ENCODE peak calls at places on chromosome 11, in eight cellular contexts. L is IMR-90; O is GM23248; P is T-cell; G is amniotic stem cell; B is naive thymus-derived CD4-positive, alpha-beta T cell; T is skeletal muscle cell; S is ACHN. R is an unnamed sample.

GRCh38 chr11:70528046-70528793 is 129.9 kb downstream of the CTTN start:
- DNase-seq in L (no peak), O (no peak), P (no peak), G (no peak), B (no peak), T (no peak), S (no peak), R (no peak)

GRCh38 chr11:11786234-11786633 is 55.5 kb upstream of the USP47 start:
- DNase-seq in L (no peak), O (peak), P (no peak), G (no peak), B (no peak), T (no peak), S (no peak), R (no peak)

GRCh38 chr11:117575856-117576255 is 221.2 kb downstream of the DSCAML1 start:
- DNase-seq in L (no peak), O (no peak), P (no peak), G (no peak), B (no peak), T (no peak), S (no peak), R (no peak)

GRCh38 chr11:39374963-39375698 is 2084.3 kb downstream of the LRRC4C start:
- DNase-seq in L (peak), O (peak), P (no peak), G (no peak), B (no peak), T (no peak), S (peak), R (no peak)

GRCh38 chr11:72478596-72479143 is 44.3 kb upstream of the CLPB start:
- DNase-seq in L (no peak), O (peak), P (no peak), G (no peak), B (no peak), T (no peak), S (no peak), R (no peak)

GRCh38 chr11:72038491-72038890 is 39.8 kb downstream of the IL18BP start:
- DNase-seq in L (peak), O (peak), P (no peak), G (peak), B (no peak), T (peak), S (no peak), R (no peak)

GRCh38 chr11:103637250-103637649 is 399.2 kb upstream of the DDI1 start:
- DNase-seq in L (peak), O (peak), P (no peak), G (no peak), B (no peak), T (no peak), S (no peak), R (no peak)

GRCh38 chr11:69075421-69076128 is 26.8 kb downstream of the TPCN2 start:
- DNase-seq in L (peak), O (peak), P (no peak), G (peak), B (no peak), T (peak), S (peak), R (peak)

GRCh38 chr11:116424615-116425261 is 348.0 kb downstream of the BUD13 start:
- DNase-seq in L (no peak), O (no peak), P (no peak), G (no peak), B (no peak), T (no peak), S (no peak), R (no peak)

GRCh38 chr11:61769169-61769920 is 16.9 kb downstream of the MYRF start:
- DNase-seq in L (peak), O (no peak), P (no peak), G (no peak), B (no peak), T (no peak), S (no peak), R (no peak)

GRCh38 chr11:11579012-11579755 is 42.6 kb downstream of the GALNT18 start:
- DNase-seq in L (no peak), O (no peak), P (no peak), G (no peak), B (no peak), T (no peak), S (no peak), R (no peak)

GRCh38 chr11:75768909-75769771 is 562 bp downstream of the DGAT2 start:
- DNase-seq in L (no peak), O (peak), P (no peak), G (no peak), B (no peak), T (no peak), S (no peak), R (no peak)

GRCh38 chr11:102615077-102615893 is 9.8 kb downstream of the MMP20 start:
- DNase-seq in L (no peak), O (peak), P (no peak), G (no peak), B (no peak), T (no peak), S (no peak), R (no peak)

GRCh38 chr11:2296913-2297622 is 4.7 kb downstream of the C11orf21 start:
- DNase-seq in L (no peak), O (no peak), P (no peak), G (no peak), B (no peak), T (no peak), S (no peak), R (no peak)

GRCh38 chr11:43644626-43645299 is 35.8 kb upstream of the HSD17B12 start:
- DNase-seq in L (peak), O (peak), P (no peak), G (no peak), B (no peak), T (no peak), S (no peak), R (no peak)

GRCh38 chr11:102012946-102013345 is 34.3 kb upstream of the CFAP300 start:
- DNase-seq in L (no peak), O (no peak), P (no peak), G (no peak), B (no peak), T (no peak), S (no peak), R (no peak)

GRCh38 chr11:95910638-95911368 is 13.1 kb downstream of the MTMR2 start:
- DNase-seq in L (no peak), O (no peak), P (no peak), G (no peak), B (no peak), T (no peak), S (no peak), R (no peak)

GRCh38 chr11:116691779-116692178 is 81.0 kb downstream of the BUD13 start:
- DNase-seq in L (peak), O (peak), P (peak), G (peak), B (no peak), T (no peak), S (peak), R (no peak)

GRCh38 chr11:128207861-128208321 is 379.5 kb downstream of the ETS1 start:
- DNase-seq in L (peak), O (peak), P (no peak), G (peak), B (no peak), T (peak), S (peak), R (peak)

GRCh38 chr11:75562836-75563484 is 907 bp downstream of the SERPINH1 start:
- DNase-seq in L (peak), O (peak), P (no peak), G (no peak), B (no peak), T (no peak), S (peak), R (no peak)

GRCh38 chr11:91194551-91194950 is 971.7 kb upstream of the CHORDC1 start:
- DNase-seq in L (no peak), O (no peak), P (no peak), G (no peak), B (no peak), T (no peak), S (no peak), R (no peak)

GRCh38 chr11:68092411-68092810 is 28.8 kb downstream of the CHKA start:
- DNase-seq in L (no peak), O (no peak), P (no peak), G (no peak), B (no peak), T (no peak), S (no peak), R (no peak)

GRCh38 chr11:44737222-44737621 is 10.5 kb downstream of the TSPAN18 start:
- DNase-seq in L (no peak), O (no peak), P (no peak), G (no peak), B (no peak), T (no peak), S (no peak), R (no peak)

GRCh38 chr11:74951241-74951640 is 2.2 kb downstream of the SPCS2 start:
- DNase-seq in L (no peak), O (no peak), P (no peak), G (no peak), B (no peak), T (no peak), S (no peak), R (no peak)

GRCh38 chr11:86519064-86519911 is 144.6 kb downstream of the CCDC81 start:
- DNase-seq in L (peak), O (peak), P (no peak), G (peak), B (no peak), T (no peak), S (no peak), R (no peak)

GRCh38 chr11:129412501-129412900 is 36.9 kb downstream of the BARX2 start:
- DNase-seq in L (no peak), O (peak), P (no peak), G (no peak), B (no peak), T (no peak), S (no peak), R (no peak)

GRCh38 chr11:70948855-70949551 is 303.4 kb downstream of the SHANK2 start:
- DNase-seq in L (no peak), O (no peak), P (no peak), G (no peak), B (no peak), T (no peak), S (no peak), R (no peak)

GRCh38 chr11:89182773-89183172 is 5.1 kb downstream of the TYR start:
- DNase-seq in L (peak), O (peak), P (no peak), G (peak), B (no peak), T (no peak), S (no peak), R (no peak)

GRCh38 chr11:14029971-14030531 is 67.5 kb downstream of the SPON1 start:
- DNase-seq in L (peak), O (peak), P (no peak), G (no peak), B (no peak), T (no peak), S (no peak), R (no peak)

GRCh38 chr11:127042445-127042844 is 41.9 kb upstream of the KIRREL3 start:
- DNase-seq in L (peak), O (peak), P (no peak), G (peak), B (no peak), T (peak), S (no peak), R (peak)

GRCh38 chr11:15212876-15213275 is 98.2 kb downstream of the INSC start:
- DNase-seq in L (no peak), O (no peak), P (no peak), G (no peak), B (no peak), T (no peak), S (no peak), R (no peak)

GRCh38 chr11:18145025-18145424 is 12.7 kb downstream of the MRGPRX3 start:
- DNase-seq in L (no peak), O (no peak), P (no peak), G (no peak), B (no peak), T (no peak), S (no peak), R (no peak)

GRCh38 chr11:74443071-74443864 is 24.1 kb downstream of the KCNE3 start:
- DNase-seq in L (peak), O (no peak), P (no peak), G (no peak), B (no peak), T (no peak), S (no peak), R (no peak)

GRCh38 chr11:16739326-16739875 is 954 bp downstream of the C11orf58 start:
- DNase-seq in L (peak), O (peak), P (no peak), G (no peak), B (peak), T (no peak), S (no peak), R (peak)

GRCh38 chr11:10674991-10675440 is 18.5 kb downstream of the IRAG1 start:
- DNase-seq in L (no peak), O (peak), P (no peak), G (no peak), B (no peak), T (no peak), S (no peak), R (no peak)

GRCh38 chr11:130709531-130709930 is 206.7 kb downstream of the SNX19 start:
- DNase-seq in L (no peak), O (no peak), P (no peak), G (no peak), B (no peak), T (no peak), S (no peak), R (no peak)

GRCh38 chr11:14499178-14499559 is 442 bp downstream of the COPB1 start:
- DNase-seq in L (peak), O (peak), P (no peak), G (no peak), B (peak), T (no peak), S (peak), R (no peak)

R was measured in HS-5.